ENCODE peak calls at places on chromosomes 1 and 21, in six cellular contexts. O is CD8-positive, alpha-beta T cell; G is A549; V is cardiac muscle cell; U is PC-3; A is ovary. J is an unnamed sample. For H3K4me1, the result is how much of the 10 kb centered on the place peaks cover.

GRCh38 chr1:192513697-192514096 is 61.9 kb upstream of the RGS1 start:
- DNase-seq in A (no peak), U (no peak), V (no peak), G (no peak), O (no peak), J (no peak)

GRCh38 chr1:207763091-207763490 is 11.2 kb downstream of the CD46 start:
- DNase-seq in G (no peak), O (no peak), A (no peak), U (no peak), V (no peak), J (no peak)

GRCh38 chr1:36536727-36537126 is 54.0 kb upstream of the CSF3R start:
- DNase-seq in A (no peak), G (no peak), V (no peak), U (no peak), O (no peak), J (no peak)

GRCh38 chr21:42460391-42461184 is 35.4 kb downstream of the RSPH1 start:
- DNase-seq in A (no peak), V (no peak), G (no peak), O (peak), U (no peak), J (no peak)

GRCh38 chr1:47696404-47696910 is 258.6 kb downstream of the FOXD2 start:
- DNase-seq in U (no peak), O (no peak), G (no peak), V (no peak), A (no peak), J (no peak)

GRCh38 chr1:218852541-218852940 is 321.1 kb upstream of the LYPLAL1 start:
- DNase-seq in V (peak), A (no peak), O (no peak), U (no peak), G (no peak), J (no peak)

GRCh38 chr1:226820935-226821718 is 49.3 kb upstream of the PSEN2 start:
- DNase-seq in A (peak), U (peak), G (peak), V (no peak), O (no peak), J (peak)

GRCh38 chr1:59150537-59151386 is 146.1 kb upstream of the FGGY start:
- DNase-seq in G (peak), A (peak), O (no peak), V (peak), U (peak), J (peak)

GRCh38 chr1:221440658-221441057 is 301.2 kb downstream of the DUSP10 start:
- DNase-seq in A (no peak), V (peak), O (no peak), U (peak), G (no peak), J (no peak)

GRCh38 chr1:206770531-206771352 is at the start of gene IL19:
- DNase-seq in G (no peak), V (no peak), A (no peak), O (no peak), U (peak), J (peak)

GRCh38 chr1:2636733-2637132 is 3.9 kb upstream of the MMEL1 start:
- DNase-seq in G (no peak), U (no peak), O (no peak), V (no peak), A (no peak), J (no peak)

GRCh38 chr1:27144349-27144748 is 10.6 kb downstream of the SLC9A1 start:
- DNase-seq in O (no peak), U (peak), G (no peak), A (no peak), V (no peak), J (no peak)

GRCh38 chr1:75999034-75999433 is 66.8 kb upstream of the ASB17 start:
- DNase-seq in A (no peak), O (no peak), G (no peak), U (no peak), V (no peak), J (no peak)

GRCh38 chr1:94658221-94658620 is 116.7 kb upstream of the F3 start:
- DNase-seq in G (peak), V (peak), A (no peak), O (no peak), U (peak), J (peak)

GRCh38 chr1:45002650-45003645 is 8.2 kb downstream of the HECTD3 start:
- DNase-seq in G (no peak), U (no peak), V (no peak), O (no peak), A (no peak), J (no peak)

GRCh38 chr1:154852845-154853244 is 17.2 kb downstream of the KCNN3 start:
- DNase-seq in V (no peak), U (no peak), A (no peak), O (no peak), G (no peak), J (no peak)

GRCh38 chr1:169245706-169246105 is 121.9 kb downstream of the NME7 start:
- DNase-seq in O (no peak), U (peak), G (no peak), A (no peak), V (no peak), J (no peak)

GRCh38 chr1:207017615-207018559 is 14.7 kb downstream of the C1orf116 start:
- DNase-seq in G (no peak), V (no peak), A (no peak), U (peak), O (no peak), J (peak)

GRCh38 chr1:172893146-172893841 is 157.4 kb downstream of the TNFSF18 start:
- DNase-seq in U (peak), V (no peak), G (no peak), A (peak), O (no peak), J (peak)

GRCh38 chr1:18322353-18323032 is 158.2 kb upstream of the KLHDC7A start:
- DNase-seq in O (no peak), A (no peak), G (no peak), U (peak), V (peak), J (no peak)

GRCh38 chr21:42009018-42009830 is 936 bp downstream of the ZBTB21 start:
- DNase-seq in U (peak), A (peak), G (peak), V (peak), O (peak), J (peak)

GRCh38 chr21:31366825-31367224 is 22.8 kb upstream of the TIAM1 start:
- DNase-seq in A (no peak), V (no peak), U (peak), G (peak), O (no peak), J (no peak)

GRCh38 chr1:54798769-54799641 is 2.1 kb downstream of the TTC22 start:
- DNase-seq in U (no peak), G (no peak), O (no peak), V (no peak), A (no peak), J (no peak)

GRCh38 chr1:6599141-6599975 is 3.3 kb downstream of the KLHL21 start:
- DNase-seq in U (peak), V (no peak), A (no peak), G (no peak), O (peak), J (no peak)

GRCh38 chr1:45862008-45862407 is 58.6 kb downstream of the MAST2 start:
- DNase-seq in G (no peak), O (no peak), A (no peak), V (no peak), U (no peak), J (no peak)

GRCh38 chr1:235075955-235076308 is 52.7 kb downstream of the TOMM20 start:
- DNase-seq in U (no peak), V (no peak), O (no peak), A (no peak), G (no peak), J (no peak)
- H3K4me1 ChIP-seq in U (half or more), V (under half), O (under half), A (under half), G (half or more), J (under half)

GRCh38 chr1:209642817-209643216 is 9.4 kb downstream of the LAMB3 start:
- DNase-seq in V (peak), O (no peak), G (no peak), A (no peak), U (no peak), J (no peak)
- H3K27ac ChIP-seq in V (peak), O (no peak), G (no peak), A (no peak), U (no peak), J (peak)

DNA sequence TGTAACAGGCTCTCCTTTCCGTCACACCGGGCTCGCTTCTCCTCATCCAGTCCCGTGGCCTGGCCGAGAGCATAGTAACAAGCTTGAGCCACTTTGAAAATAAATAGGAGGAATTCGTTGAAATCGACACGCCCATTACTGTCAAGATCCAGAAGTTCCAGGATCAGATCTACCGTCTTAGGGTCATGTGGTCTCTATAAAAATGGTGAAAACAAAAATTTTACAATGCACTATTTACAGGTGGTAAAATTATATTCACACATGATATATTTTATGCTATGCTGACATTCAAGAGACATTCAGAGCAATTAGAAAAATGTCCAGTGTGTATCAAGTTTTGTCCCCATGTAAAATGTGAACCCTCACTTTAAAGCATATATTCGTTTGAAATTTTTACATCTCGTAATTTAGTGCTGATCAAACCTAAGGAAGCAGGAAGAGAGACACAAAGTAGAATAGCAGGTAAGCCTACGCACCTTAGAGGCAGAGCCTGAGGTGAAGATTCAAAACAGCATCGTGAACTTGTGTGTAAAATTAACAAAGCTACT is 2.3 kb downstream of the TCHH start:
- DNase-seq in O (no peak), U (no peak), G (no peak), V (no peak), A (no peak), J (no peak)
- H3K4me3 ChIP-seq in O (no peak), U (peak), G (peak), V (no peak), A (no peak), J (no peak)

GRCh38 chr1:40766560-40766959 is 17.0 kb upstream of the KCNQ4 start:
- DNase-seq in V (no peak), G (no peak), O (no peak), U (no peak), A (no peak), J (no peak)

GRCh38 chr1:40762144-40762923 is 21.3 kb upstream of the KCNQ4 start:
- DNase-seq in G (no peak), V (no peak), O (no peak), U (no peak), A (no peak), J (no peak)

GRCh38 chr1:40763742-40764532 is 19.6 kb upstream of the KCNQ4 start:
- DNase-seq in U (no peak), G (no peak), A (no peak), V (no peak), O (no peak), J (no peak)

GRCh38 chr1:40768146-40768990 is 15.2 kb upstream of the KCNQ4 start:
- DNase-seq in V (no peak), U (no peak), G (no peak), A (no peak), O (no peak), J (no peak)

GRCh38 chr1:40766017-40766416 is 17.6 kb upstream of the KCNQ4 start:
- DNase-seq in G (no peak), U (no peak), A (no peak), V (no peak), O (no peak), J (no peak)
- H3K4me1 ChIP-seq in G (under half), U (under half), A (under half), V (under half), O (under half), J (under half)

GRCh38 chr21:36349315-36349714 is 29.3 kb downstream of the MORC3 start:
- DNase-seq in A (no peak), G (no peak), U (no peak), V (no peak), O (no peak), J (no peak)
- H3K27ac ChIP-seq in A (no peak), G (no peak), U (no peak), V (no peak), O (no peak), J (no peak)

GRCh38 chr1:217140041-217140901 is 417.0 kb upstream of the ESRRG start:
- DNase-seq in U (no peak), G (no peak), V (peak), A (no peak), O (no peak), J (no peak)
- H3K4me3 ChIP-seq in U (no peak), G (no peak), V (peak), A (no peak), O (no peak), J (no peak)

J was measured in adrenal gland.